ENCODE peak calls at places on chromosomes 1 and 21, in seven cellular contexts. One of them, this sample, is unnamed.

GRCh38 chr1:35866998-35867397 is 16.0 kb upstream of the AGO1 start:
- DNase-seq in Panc1: no peak
- DNase-seq in heart left ventricle: no peak
- DNase-seq in IMR-90: no peak
- DNase-seq in stomach: no peak
- DNase-seq in AG04450: no peak
- DNase-seq in choroid plexus epithelial cell: no peak
- DNase-seq in this sample: no peak

GRCh38 chr1:34590211-34590623 is 164.6 kb upstream of the GJB5 start:
- DNase-seq in Panc1: no peak
- DNase-seq in heart left ventricle: no peak
- DNase-seq in IMR-90: no peak
- DNase-seq in stomach: no peak
- DNase-seq in AG04450: no peak
- DNase-seq in choroid plexus epithelial cell: no peak
- DNase-seq in this sample: no peak

GRCh38 chr1:115465802-115466363 is 127.8 kb upstream of the NGF start:
- DNase-seq in Panc1: no peak
- DNase-seq in heart left ventricle: no peak
- DNase-seq in IMR-90: no peak
- DNase-seq in stomach: no peak
- DNase-seq in AG04450: no peak
- DNase-seq in choroid plexus epithelial cell: no peak
- DNase-seq in this sample: no peak

GRCh38 chr1:61334718-61335589 is 252.6 kb downstream of the NFIA start:
- DNase-seq in Panc1: no peak
- DNase-seq in heart left ventricle: peak
- DNase-seq in IMR-90: no peak
- DNase-seq in stomach: peak
- DNase-seq in AG04450: no peak
- DNase-seq in choroid plexus epithelial cell: no peak
- DNase-seq in this sample: no peak

GRCh38 chr1:220884109-220884980 is 5.1 kb downstream of the HLX start:
- DNase-seq in Panc1: no peak
- DNase-seq in heart left ventricle: no peak
- DNase-seq in IMR-90: no peak
- DNase-seq in stomach: no peak
- DNase-seq in AG04450: no peak
- DNase-seq in choroid plexus epithelial cell: peak
- DNase-seq in this sample: no peak

GRCh38 chr1:113975211-113975895 is 3.9 kb upstream of the OLFML3 start:
- DNase-seq in Panc1: no peak
- DNase-seq in heart left ventricle: no peak
- DNase-seq in IMR-90: peak
- DNase-seq in stomach: no peak
- DNase-seq in AG04450: no peak
- DNase-seq in choroid plexus epithelial cell: peak
- DNase-seq in this sample: no peak

GRCh38 chr1:67431156-67431765 is 1.1 kb upstream of the SERBP1 start:
- DNase-seq in Panc1: no peak
- DNase-seq in heart left ventricle: no peak
- DNase-seq in IMR-90: no peak
- DNase-seq in stomach: no peak
- DNase-seq in AG04450: no peak
- DNase-seq in choroid plexus epithelial cell: no peak
- DNase-seq in this sample: no peak

GRCh38 chr1:40939320-40940059 is 40.0 kb upstream of the CTPS1 start:
- DNase-seq in Panc1: no peak
- DNase-seq in heart left ventricle: no peak
- DNase-seq in IMR-90: peak
- DNase-seq in stomach: no peak
- DNase-seq in AG04450: peak
- DNase-seq in choroid plexus epithelial cell: peak
- DNase-seq in this sample: peak

GRCh38 chr1:175548774-175549173 is 194.6 kb downstream of the TNR start:
- DNase-seq in Panc1: no peak
- DNase-seq in heart left ventricle: peak
- DNase-seq in IMR-90: no peak
- DNase-seq in stomach: no peak
- DNase-seq in AG04450: no peak
- DNase-seq in choroid plexus epithelial cell: no peak
- DNase-seq in this sample: peak

GRCh38 chr1:178645826-178646200 is 79.2 kb upstream of the RALGPS2 start:
- DNase-seq in Panc1: no peak
- DNase-seq in heart left ventricle: no peak
- DNase-seq in IMR-90: peak
- DNase-seq in stomach: no peak
- DNase-seq in AG04450: no peak
- DNase-seq in choroid plexus epithelial cell: peak
- DNase-seq in this sample: no peak

GRCh38 chr1:41361495-41362356 is 492 bp downstream of the FOXO6 start:
- DNase-seq in Panc1: no peak
- DNase-seq in heart left ventricle: peak
- DNase-seq in IMR-90: no peak
- DNase-seq in stomach: no peak
- DNase-seq in AG04450: no peak
- DNase-seq in choroid plexus epithelial cell: no peak
- DNase-seq in this sample: no peak

GRCh38 chr1:34129630-34130029 is 35.4 kb downstream of the CSMD2 start:
- DNase-seq in Panc1: no peak
- DNase-seq in heart left ventricle: no peak
- DNase-seq in IMR-90: no peak
- DNase-seq in stomach: no peak
- DNase-seq in AG04450: no peak
- DNase-seq in choroid plexus epithelial cell: no peak
- DNase-seq in this sample: no peak

GRCh38 chr1:19623523-19623922 is 20.6 kb upstream of the NBL1 start:
- DNase-seq in Panc1: no peak
- DNase-seq in heart left ventricle: no peak
- DNase-seq in IMR-90: peak
- DNase-seq in stomach: no peak
- DNase-seq in AG04450: no peak
- DNase-seq in choroid plexus epithelial cell: peak
- DNase-seq in this sample: peak

GRCh38 chr21:31683029-31683428 is 23.5 kb downstream of the SOD1 start:
- DNase-seq in Panc1: no peak
- DNase-seq in heart left ventricle: no peak
- DNase-seq in IMR-90: no peak
- DNase-seq in stomach: no peak
- DNase-seq in AG04450: no peak
- DNase-seq in choroid plexus epithelial cell: peak
- DNase-seq in this sample: no peak

GRCh38 chr1:184424945-184425344 is 38.1 kb downstream of the C1orf21 start:
- DNase-seq in Panc1: no peak
- DNase-seq in heart left ventricle: no peak
- DNase-seq in IMR-90: no peak
- DNase-seq in stomach: no peak
- DNase-seq in AG04450: no peak
- DNase-seq in choroid plexus epithelial cell: no peak
- DNase-seq in this sample: no peak

DNA sequence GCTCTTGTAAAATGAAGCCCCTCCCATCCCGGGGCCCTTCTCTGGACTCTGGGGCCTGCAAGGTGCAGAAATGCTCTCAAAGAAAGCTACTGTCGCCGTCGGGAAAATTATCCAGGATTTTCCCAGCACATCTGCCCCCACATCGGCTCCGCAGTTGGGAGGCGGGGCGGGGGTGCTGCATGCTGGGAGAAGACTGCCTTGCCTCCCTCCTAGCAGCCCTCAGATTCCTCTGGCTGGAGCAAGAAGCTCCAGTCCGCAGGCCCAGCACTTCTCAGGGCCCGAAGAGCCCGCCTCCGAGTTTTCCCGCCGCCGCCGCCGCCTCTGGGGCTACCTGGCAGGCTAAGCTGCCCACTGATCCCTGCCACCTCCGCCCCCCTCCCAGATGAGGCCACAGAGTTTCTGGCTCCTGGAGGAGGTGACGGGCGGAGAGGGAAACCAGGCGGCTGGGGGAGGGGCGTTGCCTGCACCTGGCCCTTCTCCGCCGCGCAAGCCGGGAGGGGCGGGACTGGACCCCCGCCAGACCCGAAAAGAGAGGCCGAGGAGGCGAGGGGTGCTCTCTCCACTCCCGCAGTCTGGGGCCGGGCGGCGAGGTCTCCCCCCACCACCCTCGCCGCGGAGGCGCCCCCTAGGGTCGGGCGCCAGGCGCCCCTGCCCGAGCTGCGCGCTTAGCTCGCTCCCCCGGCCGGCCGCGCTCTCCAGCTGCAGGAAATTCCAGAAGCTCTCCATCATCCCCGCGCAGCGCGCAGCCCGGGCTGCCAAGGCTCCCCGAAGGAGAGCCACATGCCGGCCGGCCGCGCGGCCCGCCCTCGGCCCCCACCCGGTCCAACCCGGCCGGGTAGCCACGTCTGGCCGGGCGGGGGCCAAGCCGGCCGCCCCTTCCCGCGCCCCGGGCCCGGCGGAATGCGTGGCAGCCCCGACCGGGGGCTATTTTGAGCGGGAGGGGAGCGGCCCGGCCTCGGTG is 28.8 kb downstream of the AHDC1 start:
- DNase-seq in Panc1: no peak
- DNase-seq in heart left ventricle: peak
- DNase-seq in IMR-90: peak
- DNase-seq in stomach: peak
- DNase-seq in AG04450: peak
- DNase-seq in choroid plexus epithelial cell: peak
- DNase-seq in this sample: no peak
- TF ChIP-seq CTCF in Panc1: peak
- TF ChIP-seq CTCF in heart left ventricle: peak
- TF ChIP-seq CTCF in IMR-90: peak
- TF ChIP-seq CTCF in stomach: no peak
- TF ChIP-seq CTCF in AG04450: peak
- TF ChIP-seq CTCF in choroid plexus epithelial cell: no peak
- TF ChIP-seq CTCF in this sample: peak

GRCh38 chr1:159071970-159072582 is 4.5 kb downstream of the AIM2 start:
- DNase-seq in Panc1: peak
- DNase-seq in heart left ventricle: no peak
- DNase-seq in IMR-90: peak
- DNase-seq in stomach: no peak
- DNase-seq in AG04450: peak
- DNase-seq in choroid plexus epithelial cell: peak
- DNase-seq in this sample: peak

GRCh38 chr1:159079518-159079917 is 3.0 kb upstream of the AIM2 start:
- DNase-seq in Panc1: no peak
- DNase-seq in heart left ventricle: no peak
- DNase-seq in IMR-90: no peak
- DNase-seq in stomach: no peak
- DNase-seq in AG04450: no peak
- DNase-seq in choroid plexus epithelial cell: no peak
- DNase-seq in this sample: no peak

GRCh38 chr1:159076438-159076752 is 171 bp downstream of the AIM2 start:
- DNase-seq in Panc1: no peak
- DNase-seq in heart left ventricle: no peak
- DNase-seq in IMR-90: no peak
- DNase-seq in stomach: no peak
- DNase-seq in AG04450: no peak
- DNase-seq in choroid plexus epithelial cell: no peak
- DNase-seq in this sample: no peak

GRCh38 chr1:159077657-159077961 is 1.0 kb upstream of the AIM2 start:
- DNase-seq in Panc1: no peak
- DNase-seq in heart left ventricle: no peak
- DNase-seq in IMR-90: no peak
- DNase-seq in stomach: no peak
- DNase-seq in AG04450: no peak
- DNase-seq in choroid plexus epithelial cell: no peak
- DNase-seq in this sample: no peak

GRCh38 chr1:159076753-159077656 is at the start of gene AIM2:
- DNase-seq in Panc1: no peak
- DNase-seq in heart left ventricle: no peak
- DNase-seq in IMR-90: no peak
- DNase-seq in stomach: peak
- DNase-seq in AG04450: no peak
- DNase-seq in choroid plexus epithelial cell: no peak
- DNase-seq in this sample: no peak
- H3K4me3 ChIP-seq in Panc1: no peak
- H3K4me3 ChIP-seq in heart left ventricle: no peak
- H3K4me3 ChIP-seq in IMR-90: no peak
- H3K4me3 ChIP-seq in stomach: no peak
- H3K4me3 ChIP-seq in AG04450: no peak
- H3K4me3 ChIP-seq in choroid plexus epithelial cell: no peak
- H3K4me3 ChIP-seq in this sample: no peak

GRCh38 chr1:183239793-183240625 is 53.9 kb downstream of the LAMC2 start:
- DNase-seq in Panc1: no peak
- DNase-seq in heart left ventricle: peak
- DNase-seq in IMR-90: no peak
- DNase-seq in stomach: no peak
- DNase-seq in AG04450: no peak
- DNase-seq in choroid plexus epithelial cell: no peak
- DNase-seq in this sample: no peak

GRCh38 chr1:183238071-183238470 is 52.0 kb downstream of the LAMC2 start:
- DNase-seq in Panc1: no peak
- DNase-seq in heart left ventricle: no peak
- DNase-seq in IMR-90: peak
- DNase-seq in stomach: no peak
- DNase-seq in AG04450: no peak
- DNase-seq in choroid plexus epithelial cell: peak
- DNase-seq in this sample: no peak

GRCh38 chr1:183241446-183241845 is 55.4 kb downstream of the LAMC2 start:
- DNase-seq in Panc1: no peak
- DNase-seq in heart left ventricle: no peak
- DNase-seq in IMR-90: no peak
- DNase-seq in stomach: no peak
- DNase-seq in AG04450: no peak
- DNase-seq in choroid plexus epithelial cell: no peak
- DNase-seq in this sample: no peak

GRCh38 chr1:183237046-183237445 is 51.0 kb downstream of the LAMC2 start:
- DNase-seq in Panc1: no peak
- DNase-seq in heart left ventricle: no peak
- DNase-seq in IMR-90: no peak
- DNase-seq in stomach: no peak
- DNase-seq in AG04450: no peak
- DNase-seq in choroid plexus epithelial cell: no peak
- DNase-seq in this sample: no peak

GRCh38 chr1:183239220-183239742 is 53.2 kb downstream of the LAMC2 start:
- DNase-seq in Panc1: no peak
- DNase-seq in heart left ventricle: no peak
- DNase-seq in IMR-90: no peak
- DNase-seq in stomach: no peak
- DNase-seq in AG04450: no peak
- DNase-seq in choroid plexus epithelial cell: no peak
- DNase-seq in this sample: no peak
- TF ChIP-seq CTCF in Panc1: no peak
- TF ChIP-seq CTCF in heart left ventricle: no peak
- TF ChIP-seq CTCF in IMR-90: no peak
- TF ChIP-seq CTCF in stomach: no peak
- TF ChIP-seq CTCF in AG04450: no peak
- TF ChIP-seq CTCF in choroid plexus epithelial cell: no peak
- TF ChIP-seq CTCF in this sample: no peak

DNA sequence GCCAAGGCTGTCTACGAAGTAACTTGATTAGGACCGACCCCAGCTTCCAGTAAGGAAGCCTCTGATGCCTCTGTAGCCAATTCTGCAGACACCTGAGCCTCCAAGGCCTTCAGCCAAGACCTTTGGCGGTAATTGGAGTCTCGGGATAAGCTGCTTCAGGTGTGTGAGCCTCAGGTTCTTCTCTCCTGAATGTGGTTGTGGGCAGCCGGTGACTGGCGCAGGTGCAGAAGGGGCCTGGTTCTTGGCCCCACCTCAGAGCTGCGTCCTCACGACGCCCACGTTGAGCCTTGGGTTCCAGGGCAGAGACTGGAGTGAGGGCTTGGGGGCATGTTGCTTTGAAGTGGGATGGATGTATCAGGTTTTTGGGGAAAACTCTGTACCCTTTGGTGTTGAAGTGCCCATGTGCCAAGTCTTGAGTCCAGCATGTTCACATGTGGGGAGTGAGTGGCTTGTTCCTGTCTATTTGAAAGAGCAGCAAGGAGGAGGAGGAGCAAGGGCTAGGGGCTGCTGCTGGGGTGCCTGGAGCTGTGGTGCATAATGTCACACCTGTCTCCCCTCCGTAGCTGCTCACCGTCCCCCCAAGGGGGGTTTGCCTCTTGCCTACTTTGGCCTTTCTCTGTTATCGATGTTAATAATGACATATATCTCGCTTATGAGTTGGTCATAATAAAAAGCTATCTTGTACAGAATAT is 1.4 kb downstream of the PSEN2 start:
- DNase-seq in Panc1: no peak
- DNase-seq in heart left ventricle: no peak
- DNase-seq in IMR-90: no peak
- DNase-seq in stomach: no peak
- DNase-seq in AG04450: no peak
- DNase-seq in choroid plexus epithelial cell: no peak
- DNase-seq in this sample: no peak
- H3K4me3 ChIP-seq in Panc1: peak
- H3K4me3 ChIP-seq in heart left ventricle: peak
- H3K4me3 ChIP-seq in IMR-90: no peak
- H3K4me3 ChIP-seq in stomach: peak
- H3K4me3 ChIP-seq in AG04450: peak
- H3K4me3 ChIP-seq in choroid plexus epithelial cell: peak
- H3K4me3 ChIP-seq in this sample: peak